ENCODE peak calls at places on chromosome 9, in eight cellular contexts. H is HCT116, W is caudate nucleus, B is left ventricle myocardium inferior, F is mesendoderm, N is tibial artery, E is IMR-90, S is PC-3. I is an unnamed sample.

GRCh38 chr9:100578610-100579009 is 731 bp downstream of the CAVIN4 start:
- DNase-seq in F (no peak), B (no peak), N (no peak), H (no peak), W (no peak), E (no peak), S (no peak), I (no peak)

GRCh38 chr9:13948037-13948436 is 365.9 kb downstream of the NFIB start:
- DNase-seq in B (no peak), E (no peak), W (no peak), S (no peak), F (no peak), H (no peak), N (no peak), I (no peak)

GRCh38 chr9:123586140-123586735 is 230.2 kb downstream of the CRB2 start:
- DNase-seq in F (no peak), N (no peak), W (peak), S (no peak), H (no peak), E (no peak), B (no peak), I (no peak)

GRCh38 chr9:71233646-71234045 is 112.2 kb upstream of the TRPM3 start:
- DNase-seq in F (no peak), B (no peak), N (no peak), W (no peak), S (no peak), H (no peak), E (no peak), I (no peak)

GRCh38 chr9:134253596-134254205 is 72.6 kb upstream of the RXRA start:
- DNase-seq in N (no peak), F (no peak), S (no peak), W (no peak), B (no peak), E (peak), H (no peak), I (no peak)

GRCh38 chr9:129574911-129575574 is 45.9 kb downstream of the C9orf50 start:
- DNase-seq in N (no peak), B (no peak), W (no peak), F (no peak), S (no peak), E (peak), H (no peak), I (no peak)

GRCh38 chr9:72635197-72635596 is 113.8 kb downstream of the TMC1 start:
- DNase-seq in B (no peak), E (no peak), S (no peak), H (no peak), F (peak), W (no peak), N (no peak), I (no peak)

GRCh38 chr9:82890865-82891264 is 172.1 kb downstream of the RASEF start:
- DNase-seq in S (no peak), E (no peak), W (no peak), H (no peak), B (no peak), F (peak), N (no peak), I (no peak)

GRCh38 chr9:132804576-132805295 is 73.3 kb downstream of the AK8 start:
- DNase-seq in F (no peak), S (no peak), H (no peak), W (no peak), B (no peak), E (no peak), N (no peak), I (no peak)

GRCh38 chr9:133514475-133515239 is 10.1 kb downstream of the MYMK start:
- DNase-seq in E (no peak), H (no peak), W (peak), B (peak), S (no peak), F (no peak), N (no peak), I (no peak)

GRCh38 chr9:96009690-96010477 is 134.4 kb downstream of the ERCC6L2 start:
- DNase-seq in H (no peak), E (no peak), S (peak), B (no peak), W (no peak), F (no peak), N (no peak), I (no peak)

GRCh38 chr9:100294806-100295205 is 57.9 kb downstream of the TEX10 start:
- DNase-seq in F (no peak), W (no peak), E (no peak), N (no peak), H (no peak), S (no peak), B (no peak), I (no peak)

GRCh38 chr9:129006328-129007034 is 21.6 kb downstream of the SH3GLB2 start:
- DNase-seq in F (peak), N (peak), S (peak), W (peak), E (peak), B (peak), H (peak), I (peak)

GRCh38 chr9:71911908-71912325 is 478 bp downstream of the C9orf85 start:
- DNase-seq in N (no peak), W (no peak), H (no peak), F (no peak), B (no peak), E (peak), S (no peak), I (no peak)

GRCh38 chr9:83582026-83582425 is 40.9 kb upstream of the IDNK start:
- DNase-seq in H (no peak), S (peak), W (no peak), N (no peak), E (peak), F (no peak), B (no peak), I (no peak)

GRCh38 chr9:17734674-17735073 is 155.8 kb downstream of the SH3GL2 start:
- DNase-seq in W (no peak), H (no peak), B (no peak), F (no peak), S (peak), E (no peak), N (no peak), I (no peak)

GRCh38 chr9:34508463-34508862 is 14.3 kb downstream of the ENHO start:
- DNase-seq in N (peak), S (no peak), F (no peak), B (no peak), W (no peak), H (no peak), E (no peak), I (peak)

GRCh38 chr9:120715331-120715924 is 1.2 kb upstream of the MEGF9 start:
- DNase-seq in H (no peak), N (peak), W (no peak), E (peak), S (no peak), B (peak), F (peak), I (no peak)

GRCh38 chr9:16825971-16826370 is 44.5 kb downstream of the BNC2 start:
- DNase-seq in F (no peak), W (no peak), S (peak), H (no peak), E (peak), N (no peak), B (no peak), I (no peak)

GRCh38 chr9:113622600-113623400 is 159.3 kb downstream of the RGS3 start:
- DNase-seq in F (peak), S (peak), B (no peak), N (peak), E (peak), W (no peak), H (peak), I (peak)

GRCh38 chr9:34179528-34180138 is 790 bp downstream of the UBAP1 start:
- DNase-seq in E (peak), S (peak), B (no peak), F (no peak), H (no peak), W (no peak), N (no peak), I (no peak)

GRCh38 chr9:103867886-103868285 is 226.2 kb upstream of the SMC2 start:
- DNase-seq in B (no peak), H (no peak), W (no peak), N (no peak), S (no peak), F (no peak), E (no peak), I (no peak)

GRCh38 chr9:33138768-33139167 is 28.4 kb downstream of the B4GALT1 start:
- DNase-seq in F (no peak), S (no peak), N (peak), W (no peak), B (no peak), E (no peak), H (no peak), I (no peak)

DNA sequence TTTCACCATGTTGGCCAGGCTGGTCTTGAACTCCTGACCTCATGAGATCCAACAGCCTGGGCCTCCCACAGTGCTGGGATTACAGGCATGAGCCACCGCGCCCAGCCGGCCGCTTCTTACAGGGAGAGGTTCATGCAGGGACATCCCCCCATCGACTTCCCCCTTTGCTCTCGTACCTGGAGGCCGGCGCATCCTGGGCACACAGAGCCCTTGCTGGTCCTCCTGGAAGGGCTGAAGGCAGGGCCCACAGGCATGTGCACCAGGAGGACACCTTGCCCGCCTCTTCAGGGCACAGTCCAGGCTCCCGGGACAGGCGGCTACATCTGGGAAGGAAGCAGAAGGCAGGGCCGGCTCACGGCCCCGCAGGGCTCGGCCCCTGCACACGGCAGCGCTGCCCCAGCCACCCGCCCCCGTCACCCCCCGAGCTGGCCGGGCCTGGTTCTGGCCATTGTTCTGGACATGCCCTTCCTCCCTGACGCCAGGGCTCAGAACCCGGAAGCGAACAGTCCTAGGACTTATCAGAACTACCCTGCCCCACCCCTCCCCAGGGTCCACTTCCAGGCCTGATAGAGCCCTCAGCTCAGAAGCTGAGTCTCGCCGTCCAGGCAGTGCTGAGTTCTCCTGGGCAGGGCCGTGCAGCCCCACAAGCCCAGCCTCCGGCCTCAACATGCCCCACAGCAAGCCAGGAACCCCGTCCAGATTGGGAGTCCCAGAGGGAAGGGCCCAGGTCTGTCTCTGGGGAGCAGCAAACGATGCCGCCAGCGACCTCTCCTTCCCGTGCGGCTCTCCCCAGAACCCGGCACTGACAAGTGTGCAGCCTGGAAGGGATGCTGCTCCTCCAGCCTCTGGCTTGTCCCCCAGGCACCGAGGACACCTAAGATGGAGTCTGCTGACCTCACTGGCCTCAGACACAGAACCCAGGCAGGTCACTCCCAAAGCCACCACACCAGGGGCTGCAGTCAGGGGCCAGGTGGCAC is 2.9 kb downstream of the NPDC1 start:
- DNase-seq in H (no peak), S (no peak), W (no peak), F (no peak), B (peak), E (no peak), N (no peak), I (no peak)
- H3K27ac ChIP-seq in H (peak), S (no peak), W (no peak), F (no peak), B (peak), E (no peak), N (no peak), I (peak)

DNA sequence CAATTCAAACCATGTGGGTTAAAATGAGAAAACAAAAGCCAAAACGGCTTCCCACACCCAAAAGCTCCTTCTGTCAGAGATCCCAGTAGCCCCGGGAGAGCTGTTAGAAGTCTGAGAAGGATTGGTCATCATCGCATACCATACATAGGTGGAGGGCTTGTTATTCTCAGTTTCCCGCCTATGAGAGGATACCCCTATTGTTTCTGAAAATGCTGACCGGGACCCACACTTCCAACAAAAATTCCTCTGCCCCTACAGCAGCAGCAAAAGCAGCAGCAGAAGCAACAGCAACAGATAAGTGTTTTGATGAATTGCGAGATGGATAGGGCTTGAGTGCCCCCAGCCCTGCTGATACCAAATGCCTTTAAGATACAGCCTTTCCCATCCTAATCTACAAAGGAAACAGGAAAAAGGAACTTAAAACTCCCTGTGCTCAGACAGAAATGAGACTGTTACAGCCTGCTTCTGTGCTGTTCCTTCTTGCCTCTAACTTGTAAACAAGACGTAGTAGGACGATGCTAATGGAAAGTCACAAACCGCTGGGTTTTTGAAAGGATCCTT is at the start of gene TEK:
- DNase-seq in F (peak), S (no peak), W (no peak), B (no peak), H (no peak), E (peak), N (no peak), I (no peak)
- H3K27ac ChIP-seq in F (peak), S (no peak), W (no peak), B (peak), H (no peak), E (peak), N (no peak), I (no peak)

DNA sequence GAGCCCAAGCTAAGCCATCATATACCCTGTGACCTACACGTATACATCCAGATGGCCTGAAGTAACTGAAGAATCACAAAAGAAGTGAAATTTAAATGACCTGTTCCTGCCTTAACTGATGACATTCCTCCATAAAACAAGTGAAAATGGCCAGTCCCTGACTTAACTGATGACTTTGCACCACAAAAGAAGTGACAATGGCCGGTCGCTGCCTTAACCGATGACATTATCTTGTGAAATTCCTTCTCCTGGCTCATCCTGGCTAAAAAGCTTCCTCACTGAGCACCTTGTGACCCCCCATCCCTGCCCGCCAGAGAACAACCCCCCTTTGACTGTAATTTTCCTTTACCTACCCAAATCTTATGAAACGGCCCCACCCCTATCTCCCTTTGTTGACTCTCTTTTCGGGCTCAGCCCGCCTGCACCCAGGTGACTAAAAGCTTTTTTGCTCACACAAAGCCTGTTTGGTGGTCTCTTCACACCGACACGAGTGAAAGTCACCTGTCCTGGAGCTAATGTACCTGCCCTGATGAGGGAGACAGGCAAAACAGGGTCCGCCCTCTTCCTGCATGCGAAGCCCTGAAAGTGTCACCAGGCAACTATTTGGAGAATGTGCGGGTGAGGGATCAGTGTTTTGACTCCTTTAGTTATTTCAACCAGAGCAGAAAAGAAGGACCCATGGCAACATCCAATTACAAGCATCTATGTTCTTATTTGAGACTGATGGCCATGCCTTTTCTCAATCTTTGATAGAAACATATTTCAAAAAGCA is 266.1 kb downstream of the SMARCA2 start:
- DNase-seq in W (no peak), H (no peak), S (peak), N (no peak), F (peak), E (peak), B (no peak), I (no peak)
- H3K27ac ChIP-seq in W (no peak), H (no peak), S (no peak), N (no peak), F (peak), E (no peak), B (no peak), I (no peak)

GRCh38 chr9:127963041-127963358 is 17.8 kb downstream of the EEIG1 start:
- DNase-seq in S (no peak), W (no peak), E (no peak), B (no peak), F (no peak), N (no peak), H (no peak), I (no peak)
- H3K27ac ChIP-seq in S (no peak), W (peak), E (no peak), B (peak), F (no peak), N (peak), H (peak), I (peak)

GRCh38 chr9:92385001-92385400 is 19.4 kb downstream of the OGN start:
- DNase-seq in N (no peak), B (no peak), F (no peak), S (no peak), H (no peak), E (no peak), W (no peak), I (no peak)
- H3K27ac ChIP-seq in N (peak), B (peak), F (no peak), S (peak), H (no peak), E (no peak), W (no peak), I (peak)

GRCh38 chr9:81499571-81499970 is 189.8 kb downstream of the TLE1 start:
- DNase-seq in W (no peak), N (no peak), F (no peak), S (no peak), B (no peak), H (no peak), E (no peak), I (no peak)
- H3K27ac ChIP-seq in W (no peak), N (peak), F (no peak), S (no peak), B (no peak), H (no peak), E (no peak), I (peak)